ENCODE peak calls at places on chromosome 2, in five cellular contexts. N is CD8-positive, alpha-beta memory T cell; G is glutamatergic neuron; C is HTR-8/SVneo; T is Right ventricle myocardium superior. E is an unnamed sample.

GRCh38 chr2:65554765-65555561 is 122.6 kb upstream of the SPRED2 start:
- DNase-seq in T (no peak), G (no peak), N (no peak), C (no peak), E (no peak)

GRCh38 chr2:128623776-128624424 is 305.2 kb upstream of the HS6ST1 start:
- DNase-seq in G (no peak), N (no peak), C (peak), T (no peak), E (peak)

GRCh38 chr2:147204102-147204501 is 640.7 kb upstream of the ACVR2A start:
- DNase-seq in T (no peak), C (peak), N (no peak), G (no peak), E (no peak)

GRCh38 chr2:159484537-159484936 is 131.8 kb downstream of the BAZ2B start:
- DNase-seq in G (no peak), C (no peak), N (no peak), T (no peak), E (no peak)

GRCh38 chr2:6224267-6224666 is 532.1 kb downstream of the SOX11 start:
- DNase-seq in N (no peak), G (peak), T (no peak), C (no peak), E (no peak)

GRCh38 chr2:72924353-72925240 is 7.3 kb downstream of the EMX1 start:
- DNase-seq in N (no peak), T (no peak), G (peak), C (no peak), E (no peak)

GRCh38 chr2:33457588-33458247 is 18.7 kb upstream of the RASGRP3 start:
- DNase-seq in G (no peak), C (no peak), N (no peak), T (peak), E (no peak)

GRCh38 chr2:164737612-164738081 is 104.0 kb downstream of the COBLL1 start:
- DNase-seq in N (no peak), C (peak), T (peak), G (peak), E (peak)

GRCh38 chr2:240494194-240494793 is 58.8 kb downstream of the GPC1 start:
- DNase-seq in T (no peak), G (no peak), C (no peak), N (no peak), E (no peak)

GRCh38 chr2:239055756-239056493 is 208.0 kb downstream of the TWIST2 start:
- DNase-seq in C (no peak), N (no peak), G (no peak), T (no peak), E (no peak)

GRCh38 chr2:170235860-170236638 is 58.1 kb downstream of the MYO3B start:
- DNase-seq in C (peak), T (no peak), G (peak), N (no peak), E (peak)

GRCh38 chr2:37005118-37005868 is 39.0 kb upstream of the STRN start:
- DNase-seq in T (no peak), G (no peak), C (peak), N (peak), E (peak)

GRCh38 chr2:175575346-175576258 is 394.1 kb upstream of the ATP5MC3 start:
- DNase-seq in G (no peak), C (no peak), N (peak), T (no peak), E (no peak)

GRCh38 chr2:233422649-233423435 is 68.5 kb downstream of the DGKD start:
- DNase-seq in G (no peak), N (no peak), T (no peak), C (no peak), E (no peak)

GRCh38 chr2:191927319-191927867 is 80.5 kb upstream of the CAVIN2 start:
- DNase-seq in N (no peak), T (no peak), G (no peak), C (peak), E (no peak)

GRCh38 chr2:199682001-199682400 is 169.0 kb downstream of the FTCDNL1 start:
- DNase-seq in T (no peak), N (no peak), G (no peak), C (no peak), E (no peak)

GRCh38 chr2:213306320-213306942 is 22.2 kb downstream of the SPAG16 start:
- DNase-seq in T (peak), G (no peak), N (no peak), C (no peak), E (no peak)

GRCh38 chr2:200356794-200357472 is 50.4 kb downstream of the SPATS2L start:
- DNase-seq in C (peak), T (no peak), N (no peak), G (no peak), E (no peak)

GRCh38 chr2:240386321-240386720 is 49.1 kb upstream of the GPC1 start:
- DNase-seq in G (peak), T (peak), N (no peak), C (no peak), E (no peak)

GRCh38 chr2:222993920-222994650 is 57.9 kb upstream of the KCNE4 start:
- DNase-seq in G (no peak), C (no peak), T (peak), N (no peak), E (no peak)

GRCh38 chr2:221570321-221571107 is 1.6 kb downstream of the EPHA4 start:
- DNase-seq in N (peak), G (peak), C (peak), T (no peak), E (no peak)

GRCh38 chr2:162184796-162185195 is 32.7 kb upstream of the GCG start:
- DNase-seq in G (no peak), N (no peak), T (no peak), C (no peak), E (no peak)

GRCh38 chr2:9524291-9524690 is 31.3 kb downstream of the ADAM17 start:
- DNase-seq in T (no peak), N (no peak), G (no peak), C (no peak), E (no peak)

GRCh38 chr2:3959372-3959771 is 256.0 kb downstream of the DCDC2C start:
- DNase-seq in G (no peak), T (no peak), C (peak), N (no peak), E (no peak)

GRCh38 chr2:107525420-107525819 is 301.3 kb upstream of the RGPD4 start:
- DNase-seq in C (no peak), G (no peak), N (no peak), T (no peak), E (no peak)

GRCh38 chr2:145692971-145693478 is 1173.1 kb upstream of the ZEB2 start:
- DNase-seq in N (no peak), C (no peak), G (no peak), T (no peak), E (no peak)

GRCh38 chr2:239304533-239305221 is 96.1 kb downstream of the HDAC4 start:
- DNase-seq in G (no peak), N (no peak), C (no peak), T (no peak), E (no peak)

E was measured in activated T-helper 2 cell treated with anti-CD3 and anti-CD28 coated beads, Interferon-gamma antibody, Interleukin-2, Interleukin-4, amounts not matched to agents 10 μg/mL and 5 μg/mL and 100 μg/mL, durations not matched to agents 14 hours and 24 hours and 36 hours.